ENCODE peak calls at places on chromosomes 6 and 20, in seven cellular contexts. E is NCI-H345; Y is A673; K is activated gamma-delta T cell treated with Interleukin-2 at 50 U/mL for 16 hours; H is stimulated activated CD4-positive, alpha-beta T cell treated with anti-CD3 and anti-CD28 coated beads, TNF-alpha, amount 100 ng/mL, for 48 hours; I is D341Med; F is Calu3. A is an unnamed sample.

GRCh38 chr6:31971993-31972708 is at the start of gene DXO:
- DNase-seq in H (peak), I (peak), K (peak), Y (peak), E (peak), F (peak), A (peak)

GRCh38 chr20:37726321-37726720 is 32.5 kb downstream of the CTNNBL1 start:
- DNase-seq in E (no peak), K (no peak), I (no peak), F (no peak), Y (peak), H (no peak), A (no peak)

GRCh38 chr6:140988780-140989179 is 1143.9 kb upstream of the GJE1 start:
- DNase-seq in H (no peak), I (no peak), E (peak), F (no peak), Y (peak), K (no peak), A (no peak)

GRCh38 chr20:35447082-35447789 is 8.2 kb upstream of the CEP250 start:
- DNase-seq in F (peak), K (peak), I (peak), H (peak), Y (peak), E (peak), A (peak)

GRCh38 chr20:43355610-43356009 is 102.1 kb upstream of the SRSF6 start:
- DNase-seq in F (no peak), H (no peak), K (no peak), E (no peak), Y (no peak), I (no peak), A (no peak)

GRCh38 chr6:111623046-111623718 is 17.5 kb upstream of the TRAF3IP2 start:
- DNase-seq in I (no peak), K (no peak), Y (no peak), E (no peak), H (no peak), F (no peak), A (no peak)

GRCh38 chr20:50111120-50111828 is 1.7 kb downstream of the UBE2V1 start:
- DNase-seq in Y (no peak), K (no peak), I (no peak), E (no peak), H (peak), F (no peak), A (no peak)

GRCh38 chr20:5784735-5785134 is 34.5 kb downstream of the SHLD1 start:
- DNase-seq in I (no peak), Y (no peak), F (no peak), K (no peak), E (no peak), H (no peak), A (no peak)

GRCh38 chr6:129717287-129717686 is 7.3 kb upstream of the ARHGAP18 start:
- DNase-seq in F (no peak), E (no peak), K (no peak), Y (peak), H (no peak), I (no peak), A (no peak)

GRCh38 chr6:88609973-88610372 is 353.4 kb downstream of the RNGTT start:
- DNase-seq in I (no peak), K (no peak), F (no peak), E (no peak), H (no peak), Y (no peak), A (no peak)

GRCh38 chr6:133958782-133959181 is 5.8 kb downstream of the TBPL1 start:
- DNase-seq in F (no peak), I (no peak), K (no peak), Y (no peak), E (no peak), H (no peak), A (no peak)

GRCh38 chr6:141688916-141689315 is 443.8 kb upstream of the GJE1 start:
- DNase-seq in H (no peak), K (no peak), F (no peak), Y (no peak), E (no peak), I (no peak), A (no peak)

GRCh38 chr6:35469711-35470662 is 1.8 kb downstream of the RPL10A start:
- DNase-seq in K (no peak), F (peak), H (no peak), I (no peak), E (no peak), Y (no peak), A (no peak)

GRCh38 chr20:23122959-23123655 is 37.0 kb upstream of the CD93 start:
- DNase-seq in E (no peak), I (no peak), Y (no peak), H (no peak), F (no peak), K (no peak), A (no peak)

GRCh38 chr20:51335329-51335841 is 207.1 kb downstream of the NFATC2 start:
- DNase-seq in K (no peak), I (no peak), Y (peak), H (peak), E (no peak), F (no peak), A (no peak)

GRCh38 chr20:17613328-17614175 is 43.7 kb downstream of the DSTN start:
- DNase-seq in Y (no peak), K (no peak), H (no peak), I (peak), E (no peak), F (no peak), A (no peak)

GRCh38 chr20:47350181-47350550 is 6.3 kb downstream of the ZMYND8 start:
- DNase-seq in H (no peak), K (no peak), Y (no peak), I (no peak), E (no peak), F (no peak), A (no peak)

GRCh38 chr20:1894951-1895673 is at the start of gene SIRPA:
- DNase-seq in F (peak), H (no peak), K (no peak), Y (peak), E (peak), I (peak), A (peak)

GRCh38 chr20:32626859-32627636 is 41.9 kb upstream of the NOL4L start:
- DNase-seq in F (peak), K (peak), E (peak), H (no peak), Y (no peak), I (no peak), A (peak)

GRCh38 chr6:36906539-36906938 is 20.8 kb downstream of the C6orf89 start:
- DNase-seq in H (no peak), I (no peak), K (no peak), F (no peak), E (peak), Y (no peak), A (no peak)

GRCh38 chr20:47727909-47728361 is 57.3 kb downstream of the SULF2 start:
- DNase-seq in F (no peak), H (no peak), I (no peak), K (no peak), E (no peak), Y (peak), A (no peak)

GRCh38 chr6:52390361-52390727 is 28.4 kb downstream of the PAQR8 start:
- DNase-seq in Y (peak), K (peak), E (no peak), H (no peak), I (no peak), F (peak), A (peak)

GRCh38 chr6:46002264-46002663 is 13.4 kb downstream of the CLIC5 start:
- DNase-seq in K (no peak), E (no peak), Y (no peak), F (no peak), H (no peak), I (no peak), A (no peak)

A was measured in GDM1.